ENCODE peak calls at places on chromosomes 11 and 22, in four cellular contexts. K is keratinocyte, L is kidney, Q is mucosa of descending colon. T is an unnamed sample.

GRCh38 chr11:92330114-92330513 is 105.5 kb downstream of the FAT3 start:
- DNase-seq in L (no peak), Q (no peak), K (no peak), T (no peak)

GRCh38 chr11:128624269-128625170 is 37.2 kb upstream of the ETS1 start:
- DNase-seq in L (peak; percentile 61), Q (peak; percentile 34), K (no peak), T (peak; percentile 67)

GRCh38 chr22:44207173-44207980 is 26.7 kb downstream of the PARVG start:
- DNase-seq in K (no peak), L (peak; percentile 28), Q (no peak), T (no peak)

GRCh38 chr11:17845431-17845881 is 110.9 kb downstream of the KCNC1 start:
- DNase-seq in Q (no peak), K (no peak), L (no peak), T (no peak)

GRCh38 chr22:48756146-48757111 is 1071.2 kb downstream of the BRD1 start:
- DNase-seq in Q (no peak), K (no peak), L (no peak), T (no peak)

GRCh38 chr11:125649465-125650166 is 24.7 kb downstream of the CHEK1 start:
- DNase-seq in L (no peak), K (no peak), Q (no peak), T (no peak)

GRCh38 chr11:124670732-124671131 is 2.8 kb downstream of the SIAE start:
- DNase-seq in L (no peak), Q (no peak), K (no peak), T (peak; percentile 15)

GRCh38 chr22:42814215-42814614 is 42.9 kb downstream of the ARFGAP3 start:
- DNase-seq in Q (peak; percentile 27), K (no peak), L (no peak), T (no peak)

GRCh38 chr11:17604201-17604912 is 57.3 kb downstream of the OTOG start:
- DNase-seq in Q (no peak), L (no peak), K (no peak), T (no peak)

GRCh38 chr22:31148953-31149627 is 8.8 kb upstream of the PLA2G3 start:
- DNase-seq in Q (peak; percentile 70), K (no peak), L (peak; percentile 80), T (peak; percentile 71)

GRCh38 chr11:116540645-116541044 is 232.1 kb downstream of the BUD13 start:
- DNase-seq in Q (no peak), L (no peak), K (no peak), T (no peak)

GRCh38 chr22:47591709-47592108 is 829.3 kb downstream of the TBC1D22A start:
- DNase-seq in K (no peak), L (no peak), Q (no peak), T (no peak)

GRCh38 chr11:7637447-7638157 is 35.7 kb downstream of the CYB5R2 start:
- DNase-seq in L (no peak), Q (no peak), K (peak; percentile 19), T (no peak)

GRCh38 chr22:40035351-40035750 is 40.6 kb downstream of the FAM83F start:
- DNase-seq in Q (no peak), K (no peak), L (no peak), T (no peak)

GRCh38 chr22:35160268-35160667 is 94.3 kb downstream of the ISX start:
- DNase-seq in L (no peak), Q (no peak), K (no peak), T (no peak)

GRCh38 chr11:116823031-116823843 is at the start of gene APOA4:
- DNase-seq in Q (no peak), K (no peak), L (no peak), T (no peak)

GRCh38 chr22:20998411-20999336 is 3.2 kb downstream of the THAP7 start:
- DNase-seq in Q (no peak), K (no peak), L (peak; percentile 61), T (no peak)

GRCh38 chr22:37254206-37254866 is 10.3 kb upstream of the RAC2 start:
- DNase-seq in K (peak; percentile 52), L (no peak), Q (no peak), T (no peak)

GRCh38 chr11:65060913-65061408 is 2.6 kb upstream of the NAALADL1 start:
- DNase-seq in K (no peak), L (no peak), Q (no peak), T (no peak)

GRCh38 chr11:10379433-10379832 is 74.6 kb downstream of the ADM start:
- DNase-seq in L (no peak), K (no peak), Q (no peak), T (no peak)

GRCh38 chr11:112922606-112923005 is 38.6 kb upstream of the NCAM1 start:
- DNase-seq in L (no peak), K (no peak), Q (no peak), T (no peak)

GRCh38 chr11:96082002-96082899 is 158.3 kb upstream of the MTMR2 start:
- DNase-seq in K (no peak), Q (no peak), L (no peak), T (no peak)

GRCh38 chr11:14969922-14970323 is 2.2 kb downstream of the CALCA start:
- DNase-seq in L (no peak), Q (peak; percentile 62), K (no peak), T (no peak)

GRCh38 chr22:28548411-28548810 is 131.2 kb downstream of the TTC28 start:
- DNase-seq in L (no peak), Q (no peak), K (no peak), T (no peak)

GRCh38 chr11:21928834-21929233 is 264.1 kb upstream of the ANO5 start:
- DNase-seq in Q (no peak), L (no peak), K (no peak), T (no peak)

GRCh38 chr11:21931436-21932101 is 261.3 kb upstream of the ANO5 start:
- DNase-seq in L (no peak), K (no peak), Q (no peak), T (no peak)

GRCh38 chr11:21927628-21928027 is 265.3 kb upstream of the ANO5 start:
- DNase-seq in Q (no peak), L (no peak), K (no peak), T (no peak)

GRCh38 chr11:21933095-21933494 is 259.8 kb upstream of the ANO5 start:
- DNase-seq in K (no peak), Q (no peak), L (no peak), T (peak; percentile 6)
- TF ChIP-seq CTCF in K (peak; percentile 9), Q (no peak), L (peak; percentile 41), T (no peak)

GRCh38 chr22:38656256-38657148 is at the start of the genes CBY1 and FAM227A:
- DNase-seq in Q (peak; percentile 91), L (peak; percentile 95), K (peak; percentile 30), T (peak; percentile 95)
- TF ChIP-seq CTCF in Q (no peak), L (no peak), K (no peak), T (no peak)

DNA sequence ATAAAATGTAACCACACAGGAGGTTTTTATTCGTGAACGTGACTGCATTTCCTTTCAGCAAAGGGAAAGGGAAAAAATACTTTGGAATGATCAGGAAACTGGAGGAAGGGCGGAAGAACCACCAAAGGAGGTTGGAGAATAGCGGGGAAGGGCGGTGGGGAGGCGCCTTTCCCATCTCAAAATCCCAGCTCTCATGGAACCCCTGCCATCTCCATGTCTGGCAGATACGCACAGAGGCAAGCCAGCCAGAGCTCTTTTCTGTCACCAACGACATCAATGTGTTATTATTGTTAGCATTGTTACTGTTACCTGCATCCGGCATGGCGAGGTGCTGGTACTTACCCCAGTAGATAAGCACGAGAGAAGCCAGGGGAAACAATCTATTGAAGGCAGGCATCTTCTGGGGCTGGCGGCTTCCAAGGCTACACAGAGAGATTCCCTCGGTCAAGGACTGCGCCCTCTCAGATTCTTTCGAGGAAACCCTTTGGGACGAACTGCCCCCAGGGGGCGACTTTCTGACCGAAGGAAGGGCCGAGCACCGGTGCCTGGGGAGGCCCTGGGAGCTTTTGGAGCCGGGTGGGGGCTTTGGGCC is 923 bp downstream of the SCN3B start:
- DNase-seq in K (no peak), Q (no peak), L (no peak), T (no peak)
- TF ChIP-seq CTCF in K (no peak), Q (no peak), L (no peak), T (no peak)

GRCh38 chr22:38843201-38843715 is 570 bp downstream of the NPTXR start:
- DNase-seq in K (no peak), Q (peak; percentile 16), L (no peak), T (peak; percentile 79)
- TF ChIP-seq CTCF in K (peak; percentile 12), Q (no peak), L (peak; percentile 13), T (no peak)

GRCh38 chr11:66438009-66438503 is 592 bp downstream of the MRPL11 start:
- DNase-seq in K (no peak), L (no peak), Q (no peak), T (no peak)

GRCh38 chr11:66443602-66444001 is 5.0 kb upstream of the MRPL11 start:
- DNase-seq in L (no peak), Q (no peak), K (no peak), T (no peak)

GRCh38 chr11:66438504-66439466 is at the start of gene MRPL11:
- DNase-seq in L (peak; percentile 90), Q (peak; percentile 99), K (peak; percentile 48), T (peak; percentile 98)
- TF ChIP-seq CTCF in L (peak; percentile 74), Q (peak; percentile 62), K (peak; percentile 66), T (peak; percentile 86)

GRCh38 chr22:22450343-22450839 is 58.2 kb downstream of the ZNF280B start:
- DNase-seq in K (no peak), L (no peak), Q (peak; percentile 43), T (peak; percentile 84)
- TF ChIP-seq CTCF in K (no peak), L (no peak), Q (no peak), T (no peak)

GRCh38 chr11:11618973-11619435 is 2.8 kb downstream of the GALNT18 start:
- DNase-seq in Q (no peak), K (no peak), L (no peak), T (no peak)
- TF ChIP-seq CTCF in Q (no peak), K (no peak), L (peak; percentile 8), T (no peak)

GRCh38 chr11:1906146-1906545 is 13.4 kb upstream of the TNNT3 start:
- DNase-seq in L (no peak), Q (no peak), K (no peak), T (no peak)
- TF ChIP-seq CTCF in L (no peak), Q (no peak), K (no peak), T (no peak)

GRCh38 chr11:81494431-81494830 is 1239.2 kb downstream of the FAM181B start:
- DNase-seq in Q (no peak), L (no peak), K (no peak), T (no peak)

GRCh38 chr11:81495699-81496292 is 1237.9 kb downstream of the FAM181B start:
- DNase-seq in L (no peak), Q (no peak), K (no peak), T (no peak)

GRCh38 chr11:81497202-81497804 is 1236.4 kb downstream of the FAM181B start:
- DNase-seq in L (no peak), K (no peak), Q (peak; percentile 56), T (peak; percentile 38)

GRCh38 chr11:81492923-81493445 is 1240.7 kb downstream of the FAM181B start:
- DNase-seq in L (no peak), Q (no peak), K (no peak), T (no peak)

DNA sequence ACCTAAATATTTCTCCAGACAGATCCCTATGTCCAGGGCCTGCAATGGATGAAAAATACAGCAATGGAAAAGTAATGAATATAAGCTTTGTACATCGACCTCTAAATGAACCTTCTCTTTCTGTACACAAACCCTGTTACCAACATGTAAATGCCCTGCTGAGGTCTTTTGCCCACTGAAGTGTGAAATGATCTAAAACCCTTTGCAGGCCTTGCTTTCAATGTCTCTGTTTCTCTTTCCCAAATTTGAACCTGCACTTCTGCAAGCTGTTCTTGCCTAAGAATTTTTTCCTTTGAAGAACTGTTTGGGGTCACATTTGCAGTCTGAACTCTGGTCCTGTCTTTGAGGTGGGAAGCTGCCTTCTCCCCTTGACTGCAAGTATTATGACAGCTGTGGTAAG is 1237.1 kb downstream of the FAM181B start:
- DNase-seq in L (no peak), K (no peak), Q (no peak), T (no peak)
- TF ChIP-seq CTCF in L (no peak), K (no peak), Q (no peak), T (no peak)

GRCh38 chr11:68076371-68077042 is 37.7 kb downstream of the TCIRG1 start:
- DNase-seq in L (no peak), Q (no peak), K (no peak), T (no peak)
- TF ChIP-seq CTCF in L (peak; percentile 29), Q (no peak), K (no peak), T (no peak)